ENCODE peak calls at places on chromosomes 11 and 22, in four cellular contexts. A is K562, Q is GM12878, L is HepG2. U is an unnamed sample.

GRCh38 chr11:104408630-104409029 is 244.7 kb upstream of the PDGFD start:
- DNase-seq in A (no peak), L (no peak), Q (no peak), U (no peak)

GRCh38 chr11:47179655-47179991 is 2.9 kb upstream of the ARFGAP2 start:
- DNase-seq in A (peak), L (peak), Q (peak), U (peak)

GRCh38 chr22:41380993-41381328 is 781 bp upstream of the TEF start:
- DNase-seq in A (no peak), L (peak), Q (no peak), U (no peak)

GRCh38 chr11:68497761-68498160 is 37.2 kb downstream of the PPP6R3 start:
- DNase-seq in Q (no peak), L (no peak), A (no peak), U (no peak)

GRCh38 chr22:39332441-39333064 is 13.1 kb upstream of the RPL3 start:
- DNase-seq in A (no peak), L (no peak), Q (peak), U (no peak)

GRCh38 chr11:110297726-110298297 is 1.4 kb upstream of the RDX start:
- DNase-seq in Q (no peak), A (no peak), L (no peak), U (no peak)

GRCh38 chr11:50246183-50246582 is 213.5 kb downstream of the OR4C45 start:
- DNase-seq in A (no peak), Q (no peak), L (no peak), U (no peak)

GRCh38 chr11:57255618-57256017 is 18.6 kb upstream of the APLNR start:
- DNase-seq in Q (no peak), L (no peak), A (no peak), U (no peak)

GRCh38 chr11:130644187-130644586 is 195.7 kb downstream of the ADAMTS15 start:
- DNase-seq in Q (no peak), L (no peak), A (no peak), U (no peak)

GRCh38 chr11:116267146-116267545 is 505.6 kb downstream of the BUD13 start:
- DNase-seq in L (no peak), Q (no peak), A (no peak), U (no peak)

GRCh38 chr22:37492428-37493344 is 6.5 kb upstream of the MFNG start:
- DNase-seq in L (no peak), Q (no peak), A (peak), U (peak)

GRCh38 chr22:49964493-49965290 is 4.1 kb downstream of the PIM3 start:
- DNase-seq in L (no peak), Q (no peak), A (no peak), U (no peak)

GRCh38 chr11:111733655-111734088 is 32.5 kb downstream of the PPP2R1B start:
- DNase-seq in Q (no peak), L (no peak), A (no peak), U (no peak)

GRCh38 chr11:77580712-77581337 is 8.9 kb upstream of the AQP11 start:
- DNase-seq in L (no peak), Q (no peak), A (no peak), U (no peak)

GRCh38 chr22:25061605-25062377 is 109.3 kb downstream of the KIAA1671 start:
- DNase-seq in A (no peak), L (no peak), Q (no peak), U (no peak)

GRCh38 chr11:12139144-12139881 is 28.9 kb downstream of the MICAL2 start:
- DNase-seq in A (no peak), Q (no peak), L (no peak), U (no peak)

GRCh38 chr22:39943366-39943765 is 16.8 kb upstream of the TMA7B start:
- DNase-seq in Q (no peak), A (peak), L (no peak), U (peak)

GRCh38 chr22:36740716-36741115 is 35.2 kb downstream of the IFT27 start:
- DNase-seq in L (no peak), Q (no peak), A (no peak), U (no peak)

GRCh38 chr11:334264-335033 is 13.8 kb upstream of the IFITM3 start:
- DNase-seq in A (peak), Q (no peak), L (no peak), U (no peak)

GRCh38 chr11:111329306-111330204 is 31.2 kb downstream of the POU2AF3 start:
- DNase-seq in A (no peak), L (no peak), Q (no peak), U (no peak)

GRCh38 chr22:41382610-41383009 is 868 bp downstream of the TEF start:
- DNase-seq in L (no peak), A (peak), Q (no peak), U (no peak)

GRCh38 chr22:40748388-40748970 is 69.2 kb downstream of the MCHR1 start:
- DNase-seq in L (no peak), Q (no peak), A (no peak), U (no peak)

GRCh38 chr11:134236834-134237556 is 12.5 kb downstream of the VPS26B start:
- DNase-seq in A (no peak), Q (no peak), L (no peak), U (no peak)

GRCh38 chr11:84358034-84358433 is 1071.9 kb upstream of the CCDC90B start:
- DNase-seq in Q (no peak), L (no peak), A (no peak), U (no peak)

GRCh38 chr11:2999464-2999998 is 7.4 kb upstream of the NAP1L4 start:
- DNase-seq in L (no peak), Q (no peak), A (no peak), U (no peak)

GRCh38 chr11:34830035-34830434 is 86.1 kb downstream of the APIP start:
- DNase-seq in A (no peak), Q (no peak), L (no peak), U (no peak)

GRCh38 chr22:36048911-36049677 is 20.5 kb upstream of the RBFOX2 start:
- DNase-seq in L (no peak), A (peak), Q (no peak), U (no peak)

GRCh38 chr11:126638663-126639062 is 283.2 kb downstream of the ST3GAL4 start:
- DNase-seq in A (no peak), L (no peak), Q (no peak), U (no peak)
- TF ChIP-seq TARDBP in A (no peak), L (no peak), Q (no peak), U (no peak)

GRCh38 chr11:73269353-73270088 is 2.6 kb upstream of the P2RY6 start:
- DNase-seq in Q (no peak), L (no peak), A (no peak), U (no peak)
- TF ChIP-seq FOXM1 in Q (no peak), L (no peak), A (no peak), U (no peak)

GRCh38 chr11:102608699-102609098 is 16.4 kb downstream of the MMP20 start:
- DNase-seq in A (no peak), L (no peak), Q (no peak), U (no peak)

GRCh38 chr11:102613455-102613854 is 11.7 kb downstream of the MMP20 start:
- DNase-seq in Q (no peak), A (no peak), L (no peak), U (no peak)

GRCh38 chr11:102610198-102610597 is 14.9 kb downstream of the MMP20 start:
- DNase-seq in L (no peak), Q (no peak), A (no peak), U (no peak)

GRCh38 chr11:102614485-102614884 is 10.6 kb downstream of the MMP20 start:
- DNase-seq in L (no peak), A (no peak), Q (no peak), U (no peak)

DNA sequence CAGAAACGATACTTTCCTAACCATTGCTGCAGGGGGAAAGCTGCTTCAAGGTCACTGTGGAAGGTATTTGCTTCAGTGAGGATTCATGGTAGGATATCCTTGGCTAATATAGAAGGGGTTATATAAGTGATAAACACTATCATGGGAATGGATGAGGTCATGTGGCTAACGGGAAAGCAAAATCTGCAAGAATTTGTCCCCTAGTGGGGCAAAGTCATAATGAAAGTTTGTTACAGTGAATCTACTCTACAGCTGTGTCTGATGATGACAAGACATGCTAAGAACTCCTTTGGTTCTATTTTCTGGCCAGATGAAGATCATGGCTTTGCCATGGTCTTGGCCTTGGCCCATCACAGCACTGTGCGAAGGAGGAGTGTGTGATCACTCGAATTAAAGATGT is 13.8 kb downstream of the MMP20 start:
- DNase-seq in L (no peak), Q (no peak), A (no peak), U (no peak)
- TF ChIP-seq TARDBP in L (no peak), Q (no peak), A (no peak), U (no peak)

GRCh38 chr11:75840560-75840959 is 25.6 kb downstream of the UVRAG start:
- DNase-seq in Q (no peak), L (no peak), A (no peak), U (no peak)

GRCh38 chr11:75834728-75835127 is 19.7 kb downstream of the UVRAG start:
- DNase-seq in L (no peak), Q (no peak), A (no peak), U (no peak)

GRCh38 chr11:75841739-75842138 is 26.7 kb downstream of the UVRAG start:
- DNase-seq in L (no peak), Q (no peak), A (no peak), U (no peak)

GRCh38 chr11:75836422-75836821 is 21.4 kb downstream of the UVRAG start:
- DNase-seq in Q (no peak), A (no peak), L (no peak), U (no peak)

DNA sequence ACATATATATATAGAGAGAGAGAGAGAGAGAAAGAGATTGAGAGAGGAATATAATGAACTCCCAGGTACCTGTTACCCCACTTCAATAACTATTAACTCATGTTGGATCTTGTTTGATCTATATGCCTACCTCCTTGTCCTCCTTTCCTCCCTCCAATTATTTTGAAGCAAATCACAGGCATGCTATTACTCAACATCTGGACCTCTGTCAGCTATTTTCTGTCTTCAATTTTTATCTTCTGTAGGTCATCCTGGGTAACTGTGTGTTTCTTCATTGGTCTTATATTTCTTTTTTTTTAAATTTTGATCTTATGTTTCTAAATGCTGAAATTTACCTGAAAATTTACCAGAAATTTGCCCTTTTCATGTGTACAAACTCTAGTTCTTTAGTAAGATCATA is 24.8 kb downstream of the UVRAG start:
- DNase-seq in L (no peak), A (no peak), Q (no peak), U (no peak)
- TF ChIP-seq FOXM1 in L (no peak), A (no peak), Q (no peak), U (no peak)

GRCh38 chr11:64762916-64763803 is 3.4 kb upstream of the PYGM start:
- DNase-seq in A (no peak), Q (no peak), L (no peak), U (no peak)
- TF ChIP-seq TARDBP in A (no peak), Q (no peak), L (no peak), U (no peak)

GRCh38 chr11:71282581-71283351 is 30.4 kb upstream of the SHANK2 start:
- DNase-seq in A (no peak), Q (no peak), L (peak), U (no peak)
- TF ChIP-seq FOXM1 in A (no peak), Q (no peak), L (no peak), U (no peak)

DNA sequence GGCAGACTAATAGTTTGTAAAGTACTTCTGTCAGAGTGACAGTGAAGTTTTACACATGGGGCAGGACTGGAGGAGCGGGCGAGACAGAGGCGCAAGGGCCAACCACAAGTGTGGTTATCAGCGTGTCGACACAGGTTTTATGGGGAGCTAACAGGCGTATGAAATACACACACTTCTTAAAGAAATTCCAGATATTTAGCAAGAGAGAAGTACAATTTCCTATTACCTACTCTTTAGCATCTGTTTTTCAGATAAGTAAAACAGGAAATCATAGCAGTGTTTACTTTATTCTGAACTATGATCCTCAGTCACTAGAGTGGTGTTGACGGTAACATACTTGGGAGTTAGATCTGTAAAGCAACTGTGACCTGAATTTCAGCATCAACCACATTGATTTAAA is 22.5 kb downstream of the VSIG10L2 start:
- DNase-seq in Q (no peak), A (no peak), L (peak), U (no peak)
- TF ChIP-seq TARDBP in Q (no peak), A (no peak), L (no peak), U (no peak)

GRCh38 chr11:43908683-43909082 is 28.1 kb downstream of the ALKBH3 start:
- DNase-seq in A (no peak), Q (no peak), L (no peak), U (no peak)

GRCh38 chr11:43904737-43905515 is 24.3 kb downstream of the ALKBH3 start:
- DNase-seq in L (no peak), Q (no peak), A (no peak), U (no peak)

GRCh38 chr11:43905788-43906187 is 25.2 kb downstream of the ALKBH3 start:
- DNase-seq in L (no peak), Q (no peak), A (no peak), U (no peak)

GRCh38 chr11:43908191-43908590 is 27.6 kb downstream of the ALKBH3 start:
- DNase-seq in A (no peak), L (no peak), Q (no peak), U (no peak)

DNA sequence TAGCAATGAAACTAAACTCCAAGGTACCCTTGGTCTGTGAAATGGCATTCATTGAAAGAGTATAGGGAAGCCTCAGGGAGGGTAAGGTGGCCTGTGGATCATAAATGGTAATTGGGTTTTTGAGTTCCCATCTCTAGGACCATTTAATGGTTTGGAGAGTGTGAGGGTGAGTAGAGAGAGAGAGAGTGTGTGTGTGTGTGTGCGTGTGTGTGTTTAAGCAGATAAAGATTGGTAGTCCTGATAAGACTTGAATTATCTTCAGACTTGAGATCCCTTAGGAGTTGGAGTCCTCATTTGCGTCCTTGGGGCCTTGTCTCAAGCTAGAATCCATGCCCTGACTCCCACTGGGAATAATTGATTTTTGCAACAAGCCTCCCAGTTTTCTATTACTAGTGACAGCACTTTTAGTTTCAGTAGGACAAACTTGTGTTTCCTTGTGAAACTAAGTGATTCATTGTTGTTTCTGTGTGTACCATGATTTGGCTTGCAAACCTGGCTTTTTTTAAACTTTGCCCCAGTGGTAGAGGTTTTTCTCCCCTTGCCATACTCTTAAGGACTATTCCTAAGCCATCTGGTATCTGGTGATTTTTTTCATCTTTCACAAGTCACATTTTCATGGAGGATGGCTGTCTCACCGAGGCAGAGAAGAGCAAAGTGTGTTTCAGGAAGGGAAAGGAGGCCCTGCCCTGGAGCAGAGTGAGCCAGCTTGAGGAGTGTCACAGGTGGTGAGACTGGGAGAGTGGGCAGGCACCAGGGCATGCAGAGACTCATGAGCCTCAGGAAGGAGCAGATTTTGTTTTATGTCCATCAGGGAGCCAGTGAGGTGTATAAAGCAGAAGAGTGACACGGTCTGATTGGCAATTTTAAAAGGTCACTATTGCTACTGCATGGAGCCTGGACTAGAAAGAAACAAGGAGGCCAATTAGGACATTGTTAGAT is 26.7 kb downstream of the ALKBH3 start:
- DNase-seq in Q (no peak), A (no peak), L (no peak), U (no peak)
- TF ChIP-seq FOXM1 in Q (no peak), A (no peak), L (no peak), U (no peak)

U was measured in HEK293T.